ENCODE peak calls at places on chromosomes 6 and 20, in four cellular contexts. F, Y, J and Z are unnamed samples. For H3K27me3, the result is how much of the 10 kb centered on the place peaks cover.

GRCh38 chr6:107348224-107348623 is 111.1 kb downstream of the PDSS2 start:
- DNase-seq in Y (no peak), F (no peak), J (no peak), Z (no peak)

GRCh38 chr6:156662025-156662445 is 115.1 kb upstream of the ARID1B start:
- DNase-seq in J (no peak), Y (no peak), F (no peak), Z (peak)

GRCh38 chr6:42028234-42029061 is 21.9 kb upstream of the TAF8 start:
- DNase-seq in F (no peak), Y (no peak), J (no peak), Z (no peak)

GRCh38 chr20:48738094-48738398 is 89.8 kb downstream of the PREX1 start:
- DNase-seq in J (no peak), Y (no peak), F (no peak), Z (no peak)

GRCh38 chr6:77457720-77458349 is 5.5 kb downstream of the HTR1B start:
- DNase-seq in Y (peak), F (no peak), J (peak), Z (peak)

GRCh38 chr6:157693867-157694266 is 129.2 kb upstream of the SNX9 start:
- DNase-seq in J (peak), F (no peak), Y (peak), Z (no peak)

GRCh38 chr6:44477293-44477894 is 89.9 kb downstream of the CDC5L start:
- DNase-seq in Y (no peak), J (no peak), F (no peak), Z (no peak)

GRCh38 chr20:59955131-59955796 is 3.0 kb upstream of the CDH26 start:
- DNase-seq in F (no peak), J (no peak), Y (no peak), Z (no peak)

GRCh38 chr20:43840382-43841070 is 74.1 kb upstream of the TOX2 start:
- DNase-seq in Y (no peak), F (no peak), J (no peak), Z (no peak)

DNA sequence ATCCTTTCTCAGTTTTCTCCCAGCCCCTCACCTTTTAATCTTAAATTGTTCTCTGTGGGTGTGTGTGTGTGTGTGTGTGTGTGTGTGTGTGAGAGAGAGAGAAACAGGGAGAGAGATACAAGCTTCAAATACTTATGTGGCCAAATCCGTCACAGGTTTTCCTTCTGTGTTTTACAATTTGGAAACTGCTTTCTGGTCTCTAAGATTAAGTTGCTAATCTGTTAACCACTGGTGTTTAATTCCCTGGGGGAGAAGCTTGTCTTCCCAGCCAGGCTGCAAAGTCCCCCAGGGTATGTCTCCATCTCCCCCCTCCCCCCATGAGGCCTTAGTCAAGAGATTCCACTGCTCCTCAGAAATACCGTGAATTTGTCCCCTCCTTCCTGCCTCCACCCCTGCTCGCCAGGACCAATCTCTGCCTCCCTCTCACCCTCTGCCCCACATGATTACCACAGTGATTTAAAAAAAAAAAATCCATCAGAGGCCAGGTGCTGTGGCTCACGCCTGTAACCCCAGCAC is 49.0 kb downstream of the RIPOR3 start:
- DNase-seq in J (no peak), F (no peak), Y (no peak), Z (no peak)
- H3K27ac ChIP-seq in J (peak), F (no peak), Y (peak), Z (no peak)

GRCh38 chr20:22688485-22688884 is 104.1 kb upstream of the FOXA2 start:
- DNase-seq in J (no peak), Y (no peak), F (no peak), Z (no peak)
- H3K27me3 ChIP-seq in J (under half), Y (under half), F (under half), Z (under half)

GRCh38 chr6:161378115-161378514 is 104.3 kb upstream of the AGPAT4 start:
- DNase-seq in F (no peak), J (no peak), Y (no peak), Z (peak)

GRCh38 chr6:161379828-161380598 is 106.2 kb upstream of the AGPAT4 start:
- DNase-seq in F (no peak), J (no peak), Y (no peak), Z (no peak)

DNA sequence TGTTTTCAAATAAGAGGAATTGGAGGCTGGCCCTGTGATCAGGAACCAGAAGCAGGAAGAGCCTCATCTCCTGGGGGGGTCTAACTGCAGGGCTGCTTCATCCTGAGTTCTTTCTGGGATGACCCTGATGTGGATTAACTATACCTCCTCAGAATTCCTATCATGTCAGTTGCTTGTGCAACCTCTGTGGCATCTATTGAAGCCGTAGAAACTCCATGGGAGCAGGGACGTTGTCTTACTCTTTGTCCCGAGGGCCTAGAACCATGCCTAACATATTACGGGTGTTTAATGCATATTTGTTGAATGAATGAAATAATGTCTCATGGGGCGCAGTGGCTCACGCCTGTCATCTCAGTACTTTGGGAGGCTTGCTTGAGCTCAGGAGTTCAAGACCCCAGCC is 110.1 kb upstream of the AGPAT4 start:
- DNase-seq in F (no peak), J (no peak), Y (no peak), Z (no peak)
- H3K4me3 ChIP-seq in F (no peak), J (no peak), Y (no peak), Z (no peak)

GRCh38 chr20:58649288-58650180 is 1.5 kb upstream of the STX16 start:
- DNase-seq in J (peak), F (no peak), Y (peak), Z (peak)
- H3K27ac ChIP-seq in J (peak), F (peak), Y (peak), Z (peak)

GRCh38 chr6:133241901-133242760 is 974 bp downstream of the EYA4 start:
- DNase-seq in F (no peak), J (peak), Y (no peak), Z (no peak)
- H3K27me3 ChIP-seq in F (under half), J (half or more), Y (under half), Z (under half)

DNA sequence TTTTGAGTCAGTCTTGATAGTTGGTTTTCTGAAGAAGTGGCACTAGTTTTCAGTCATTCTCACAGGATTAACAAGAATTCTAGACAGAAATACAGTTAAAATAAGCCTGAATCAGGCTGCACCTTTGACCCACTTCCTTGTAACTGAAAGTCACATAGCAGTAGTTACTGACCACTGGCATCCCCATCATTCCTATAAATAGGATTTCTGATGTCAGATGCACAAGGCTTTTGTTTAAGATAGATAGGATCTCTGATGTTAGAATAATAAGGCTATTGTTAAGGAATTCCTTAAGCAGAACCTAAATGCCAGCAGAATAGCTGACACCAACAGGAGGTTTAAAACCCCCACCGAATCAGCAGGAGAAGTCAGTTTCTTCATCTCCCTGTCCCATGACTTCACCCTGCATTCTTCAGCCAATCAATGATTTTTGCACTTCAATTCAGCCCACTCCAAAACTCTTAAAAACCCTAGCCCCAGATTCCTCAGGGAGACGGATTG is 30.6 kb upstream of the ZBTB24 start:
- DNase-seq in Y (no peak), F (no peak), J (no peak), Z (no peak)
- H3K4me3 ChIP-seq in Y (no peak), F (no peak), J (no peak), Z (no peak)

DNA sequence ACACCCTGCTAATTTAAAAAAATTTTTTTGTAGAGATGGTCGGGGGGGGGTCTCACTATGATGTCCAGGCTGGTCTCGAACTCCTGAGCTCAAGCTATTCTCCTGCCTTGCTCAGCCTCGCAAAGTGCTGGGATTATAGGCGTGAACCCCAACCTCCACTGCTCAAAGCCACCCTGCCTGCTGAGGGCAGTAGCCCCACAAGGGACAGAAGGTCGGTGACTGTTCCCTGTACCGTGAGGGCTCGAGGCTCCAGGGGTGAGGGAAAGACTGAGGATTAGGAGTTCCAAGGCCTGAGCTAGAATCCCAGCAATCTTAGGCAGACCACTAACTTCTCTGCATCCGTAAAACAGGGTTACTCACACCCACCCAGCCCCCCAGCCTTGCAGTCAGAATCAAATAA is 51.1 kb downstream of the CPNE5 start:
- DNase-seq in F (no peak), Y (no peak), J (no peak), Z (no peak)
- H3K27ac ChIP-seq in F (no peak), Y (no peak), J (no peak), Z (no peak)